ENCODE peak calls at places on chromosome 4, in eight cellular contexts. Y, J, V, M, A, F, X and N are unnamed samples. For H3K4me1, the result is how much of the 10 kb centered on the place peaks cover.

GRCh38 chr4:20194079-20195013 is 57.4 kb upstream of the SLIT2 start:
- DNase-seq in Y (no peak), J (no peak), V (no peak), M (no peak), A (no peak), F (no peak), X (no peak), N (no peak)

GRCh38 chr4:122826000-122826595 is 533 bp upstream of the FGF2 start:
- DNase-seq in Y (no peak), J (no peak), V (no peak), M (no peak), A (no peak), F (no peak), X (no peak), N (no peak)

GRCh38 chr4:106898621-106899230 is 137.4 kb downstream of the DKK2 start:
- DNase-seq in Y (no peak), J (peak), V (no peak), M (peak), A (no peak), F (no peak), X (peak), N (peak)

GRCh38 chr4:95728145-95728544 is 111.7 kb upstream of the PDHA2 start:
- DNase-seq in Y (no peak), J (no peak), V (no peak), M (no peak), A (peak), F (no peak), X (no peak), N (no peak)

GRCh38 chr4:43425206-43425605 is 532.7 kb downstream of the GRXCR1 start:
- DNase-seq in Y (no peak), J (no peak), V (no peak), M (no peak), A (no peak), F (no peak), X (no peak), N (no peak)

GRCh38 chr4:121139533-121140222 is 24.4 kb downstream of the TNIP3 start:
- DNase-seq in Y (no peak), J (peak), V (no peak), M (no peak), A (no peak), F (peak), X (no peak), N (no peak)

GRCh38 chr4:176668324-176668723 is 124.4 kb downstream of the VEGFC start:
- DNase-seq in Y (no peak), J (no peak), V (no peak), M (no peak), A (no peak), F (no peak), X (no peak), N (no peak)

GRCh38 chr4:102858828-102859464 is 9.8 kb upstream of the CISD2 start:
- DNase-seq in Y (no peak), J (no peak), V (no peak), M (no peak), A (no peak), F (no peak), X (no peak), N (no peak)

GRCh38 chr4:88041626-88042025 is 34.2 kb downstream of the PKD2 start:
- DNase-seq in Y (no peak), J (peak), V (no peak), M (peak), A (peak), F (no peak), X (no peak), N (no peak)

GRCh38 chr4:154041595-154042086 is 252.8 kb upstream of the SFRP2 start:
- DNase-seq in Y (no peak), J (no peak), V (no peak), M (no peak), A (no peak), F (no peak), X (no peak), N (no peak)

GRCh38 chr4:41177016-41177415 is 37.3 kb downstream of the APBB2 start:
- DNase-seq in Y (no peak), J (peak), V (no peak), M (peak), A (no peak), F (no peak), X (no peak), N (no peak)

GRCh38 chr4:53802500-53802899 is 211.2 kb upstream of the LNX1 start:
- DNase-seq in Y (no peak), J (no peak), V (no peak), M (no peak), A (no peak), F (no peak), X (no peak), N (no peak)

GRCh38 chr4:26692014-26692726 is 108.3 kb downstream of the TBC1D19 start:
- DNase-seq in Y (no peak), J (no peak), V (no peak), M (no peak), A (no peak), F (no peak), X (no peak), N (no peak)

GRCh38 chr4:173436149-173436579 is 37.2 kb upstream of the SCRG1 start:
- DNase-seq in Y (no peak), J (peak), V (no peak), M (no peak), A (no peak), F (no peak), X (no peak), N (no peak)

GRCh38 chr4:134215636-134216340 is 14.2 kb upstream of the PABPC4L start:
- DNase-seq in Y (no peak), J (no peak), V (no peak), M (no peak), A (no peak), F (no peak), X (no peak), N (no peak)

GRCh38 chr4:101464596-101464995 is 117.3 kb upstream of the PPP3CA start:
- DNase-seq in Y (no peak), J (no peak), V (no peak), M (no peak), A (no peak), F (no peak), X (no peak), N (no peak)

GRCh38 chr4:73170518-73171198 is 87.9 kb downstream of the ANKRD17 start:
- DNase-seq in Y (no peak), J (no peak), V (no peak), M (no peak), A (no peak), F (no peak), X (no peak), N (no peak)
- H3K4me1 ChIP-seq in Y (under half), J (under half), V (under half), M (under half), A (under half), F (under half), X (under half), N (under half)

DNA sequence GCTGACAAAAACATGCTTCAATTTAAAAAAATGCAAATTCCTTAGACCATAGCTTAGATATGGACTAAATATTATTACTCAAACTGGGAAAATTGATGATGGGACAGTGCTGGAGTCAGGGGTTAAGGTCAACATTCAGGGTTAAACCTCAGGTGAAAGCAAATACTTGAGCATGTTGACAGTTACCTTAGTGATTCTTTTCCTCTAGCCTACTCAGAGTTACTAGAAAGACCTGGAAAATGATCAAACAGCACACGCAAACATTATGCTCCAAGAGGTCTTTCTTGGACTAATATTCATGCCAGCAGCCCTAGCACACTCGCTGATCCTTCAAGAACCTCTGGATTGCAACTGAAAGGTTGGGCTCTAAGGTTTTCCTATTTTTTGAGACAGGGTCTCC is 10.8 kb downstream of the IGFBP7 start:
- DNase-seq in Y (no peak), J (no peak), V (no peak), M (peak), A (no peak), F (no peak), X (no peak), N (no peak)
- H3K4me1 ChIP-seq in Y (half or more), J (under half), V (half or more), M (under half), A (half or more), F (under half), X (under half), N (half or more)

GRCh38 chr4:2800691-2801596 is 8.1 kb downstream of the SH3BP2 start:
- DNase-seq in Y (peak), J (peak), V (no peak), M (peak), A (peak), F (no peak), X (peak), N (peak)
- H3K4me1 ChIP-seq in Y (half or more), J (half or more), V (half or more), M (half or more), A (half or more), F (under half), X (under half), N (half or more)

DNA sequence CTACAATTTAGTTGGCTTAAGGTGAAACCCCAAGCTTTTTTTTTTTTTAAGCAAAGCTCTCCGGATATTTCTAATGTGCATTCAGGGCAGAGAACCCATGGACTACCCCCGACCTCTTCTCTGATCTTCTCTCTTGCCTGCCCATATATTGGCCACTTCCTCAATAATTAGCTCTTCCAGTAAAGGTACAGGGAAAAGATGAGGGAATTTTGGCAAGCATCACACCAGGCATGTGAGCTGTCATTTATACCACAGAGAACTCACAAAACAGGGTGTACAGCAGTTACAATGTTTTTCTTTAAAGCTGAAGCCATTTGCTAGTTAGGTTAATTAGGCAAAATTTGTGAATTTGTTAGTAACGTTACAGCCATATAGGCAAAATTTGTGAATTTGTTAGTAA is 73.3 kb downstream of the GAB1 start:
- DNase-seq in Y (no peak), J (no peak), V (no peak), M (no peak), A (no peak), F (no peak), X (no peak), N (no peak)
- H3K4me1 ChIP-seq in Y (under half), J (under half), V (half or more), M (under half), A (half or more), F (under half), X (under half), N (half or more)

DNA sequence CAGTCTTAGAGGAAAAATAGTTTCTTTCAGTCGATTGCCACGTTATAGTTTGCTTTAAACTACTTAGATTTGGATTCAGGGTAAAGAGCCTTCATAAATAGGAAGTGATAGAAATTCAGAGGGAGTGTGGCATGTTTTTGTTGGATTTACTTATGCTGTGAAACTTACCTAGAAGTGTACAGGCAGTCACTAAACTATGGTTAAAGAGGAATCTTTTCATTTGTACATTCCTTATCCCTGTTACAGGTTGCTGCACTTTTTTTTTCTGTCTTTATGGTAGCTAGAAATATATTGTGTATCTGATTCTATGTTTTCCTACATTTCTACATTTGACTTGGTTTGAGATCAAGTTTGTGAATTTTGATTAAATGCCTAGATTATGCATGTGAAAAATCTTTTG is 19.1 kb downstream of the WWC2 start:
- DNase-seq in Y (no peak), J (no peak), V (no peak), M (no peak), A (no peak), F (no peak), X (no peak), N (no peak)
- H3K4me1 ChIP-seq in Y (under half), J (under half), V (under half), M (half or more), A (under half), F (under half), X (under half), N (under half)

DNA sequence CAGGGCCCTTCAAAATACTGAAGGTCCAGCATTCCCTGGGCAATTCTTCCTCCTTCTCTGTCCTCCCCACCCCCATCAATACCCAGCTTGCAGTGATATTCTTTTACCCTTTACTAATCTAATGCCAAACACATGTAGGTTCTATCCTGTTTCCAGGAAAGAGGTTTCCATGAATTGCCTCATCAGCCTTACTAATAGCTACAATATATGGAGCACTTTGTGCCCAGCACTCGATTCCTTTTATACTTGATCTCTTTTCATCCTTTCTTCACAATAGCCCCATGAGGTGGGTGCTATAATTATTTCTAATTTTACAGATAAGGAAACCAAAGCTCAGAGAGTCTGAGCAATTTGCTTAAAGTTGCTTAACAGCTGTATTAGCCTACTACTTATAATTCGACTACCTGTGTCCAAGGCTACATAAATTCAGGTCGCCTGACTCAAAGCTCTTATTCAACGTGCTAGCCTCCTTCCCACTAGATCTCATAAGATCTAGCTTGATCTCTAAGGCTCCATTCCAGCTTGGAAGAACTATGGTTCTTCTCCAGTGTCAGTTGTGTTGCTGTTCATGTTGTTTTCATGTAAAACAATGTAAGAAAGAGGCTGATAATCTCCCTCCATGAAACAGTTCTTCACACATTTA is 229.6 kb upstream of the PGRMC2 start:
- DNase-seq in Y (no peak), J (peak), V (no peak), M (no peak), A (no peak), F (no peak), X (no peak), N (no peak)
- H3K4me1 ChIP-seq in Y (under half), J (under half), V (under half), M (under half), A (under half), F (under half), X (under half), N (under half)

GRCh38 chr4:85125688-85126087 is 159.2 kb upstream of the WDFY3 start:
- DNase-seq in Y (no peak), J (no peak), V (no peak), M (no peak), A (no peak), F (no peak), X (no peak), N (no peak)

GRCh38 chr4:85126991-85127591 is 160.6 kb upstream of the WDFY3 start:
- DNase-seq in Y (no peak), J (no peak), V (no peak), M (no peak), A (no peak), F (no peak), X (no peak), N (no peak)

GRCh38 chr4:85132117-85132516 is 165.6 kb upstream of the WDFY3 start:
- DNase-seq in Y (no peak), J (no peak), V (no peak), M (no peak), A (no peak), F (no peak), X (no peak), N (no peak)

GRCh38 chr4:85128246-85129204 is 162.0 kb upstream of the WDFY3 start:
- DNase-seq in Y (no peak), J (no peak), V (no peak), M (no peak), A (no peak), F (no peak), X (no peak), N (no peak)

DNA sequence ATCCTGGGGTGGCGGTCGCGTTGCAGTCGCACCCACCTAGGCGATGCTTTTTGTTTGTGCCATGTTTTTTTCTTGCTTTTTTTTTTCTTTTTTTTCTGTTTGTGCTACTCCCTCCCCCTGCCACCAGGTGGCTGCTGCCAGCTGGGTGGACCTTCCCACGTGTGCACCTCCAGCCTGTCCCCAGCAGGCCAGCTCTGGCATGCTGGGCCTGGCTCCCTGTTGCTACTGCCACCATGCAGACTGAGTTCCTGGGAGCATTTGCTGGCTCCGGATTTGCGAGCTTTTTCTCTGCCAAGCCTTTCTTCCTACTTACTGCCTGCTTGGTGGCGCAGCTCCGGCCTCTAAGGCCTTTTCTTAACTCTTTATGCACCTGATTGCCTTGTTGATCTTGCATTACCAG is 161.2 kb upstream of the WDFY3 start:
- DNase-seq in Y (peak), J (peak), V (no peak), M (peak), A (no peak), F (no peak), X (peak), N (no peak)
- H3K4me1 ChIP-seq in Y (under half), J (under half), V (under half), M (under half), A (under half), F (under half), X (under half), N (under half)

GRCh38 chr4:6969826-6970800 is 60.5 kb downstream of the TBC1D14 start:
- DNase-seq in Y (peak), J (peak), V (no peak), M (no peak), A (no peak), F (no peak), X (no peak), N (no peak)
- H3K4me1 ChIP-seq in Y (half or more), J (under half), V (under half), M (under half), A (under half), F (under half), X (under half), N (under half)

GRCh38 chr4:92236907-92237306 is 66.9 kb upstream of the GRID2 start:
- DNase-seq in Y (no peak), J (no peak), V (no peak), M (no peak), A (no peak), F (no peak), X (no peak), N (no peak)
- H3K4me1 ChIP-seq in Y (under half), J (under half), V (under half), M (under half), A (under half), F (under half), X (under half), N (under half)

GRCh38 chr4:80129785-80130184 is 56.8 kb upstream of the ANTXR2 start:
- DNase-seq in Y (no peak), J (no peak), V (no peak), M (no peak), A (no peak), F (no peak), X (no peak), N (no peak)
- H3K4me1 ChIP-seq in Y (under half), J (under half), V (under half), M (under half), A (under half), F (under half), X (under half), N (under half)